ENCODE peak calls at places on chromosomes 2 and 18, in four cellular contexts. I, G, P and W are unnamed samples.

GRCh38 chr2:50952596-50952995 is 79.3 kb downstream of the NRXN1 start:
- DNase-seq in P (no peak), G (no peak), I (no peak), W (no peak)

GRCh38 chr2:98474979-98475632 is 30.4 kb downstream of the INPP4A start:
- DNase-seq in P (no peak), G (no peak), I (no peak), W (no peak)

GRCh38 chr2:31581124-31581795 is 522 bp upstream of the SRD5A2 start:
- DNase-seq in I (no peak), P (no peak), G (no peak), W (no peak)

GRCh38 chr18:76824136-76824676 is 1.8 kb downstream of the ZNF236 start:
- DNase-seq in I (no peak), G (no peak), P (no peak), W (no peak)

GRCh38 chr2:169716229-169716886 is 17.3 kb upstream of the KLHL23 start:
- DNase-seq in G (no peak), I (peak), P (peak), W (peak)

GRCh38 chr2:191231995-191232394 is 13.2 kb upstream of the MYO1B start:
- DNase-seq in P (peak), G (no peak), I (no peak), W (no peak)

GRCh38 chr2:194545978-194546377 is 1111.0 kb upstream of the SLC39A10 start:
- DNase-seq in G (peak), I (no peak), P (no peak), W (no peak)

GRCh38 chr2:147223553-147223952 is 621.3 kb upstream of the ACVR2A start:
- DNase-seq in I (no peak), G (no peak), P (no peak), W (no peak)

GRCh38 chr18:75441921-75442320 is 14.4 kb upstream of the SMIM21 start:
- DNase-seq in I (no peak), P (no peak), G (no peak), W (no peak)

GRCh38 chr2:98348066-98348561 is 1.9 kb downstream of the CNGA3 start:
- DNase-seq in I (peak), P (no peak), G (no peak), W (peak)

GRCh38 chr2:140718999-140719398 is 1411.8 kb downstream of the LRP1B start:
- DNase-seq in I (no peak), P (no peak), G (no peak), W (no peak)

GRCh38 chr2:234395801-234396478 is 100.9 kb downstream of the ARL4C start:
- DNase-seq in G (no peak), P (no peak), I (peak), W (no peak)

GRCh38 chr2:198114064-198114463 is 309.7 kb downstream of the PLCL1 start:
- DNase-seq in P (no peak), G (no peak), I (peak), W (no peak)

GRCh38 chr18:3605562-3606443 is 155.8 kb downstream of the TGIF1 start:
- DNase-seq in I (no peak), P (peak), G (no peak), W (peak)

GRCh38 chr2:11288431-11288830 is 56.0 kb downstream of the ROCK2 start:
- DNase-seq in I (no peak), P (no peak), G (no peak), W (no peak)

GRCh38 chr2:174606336-174606735 is 8.7 kb upstream of the WIPF1 start:
- DNase-seq in P (peak), I (peak), G (no peak), W (no peak)

GRCh38 chr2:29878898-29879297 is 42.5 kb downstream of the ALK start:
- DNase-seq in I (no peak), P (no peak), G (no peak), W (peak)

GRCh38 chr2:151907286-151907932 is 79.2 kb upstream of the ARL5A start:
- DNase-seq in G (no peak), I (no peak), P (no peak), W (no peak)

GRCh38 chr18:62339106-62339988 is 14.2 kb downstream of the TNFRSF11A start:
- DNase-seq in I (no peak), P (peak), G (no peak), W (peak)

GRCh38 chr18:35479911-35480586 is 17.7 kb downstream of the INO80C start:
- DNase-seq in P (no peak), G (no peak), I (no peak), W (peak)

GRCh38 chr2:25285265-25286024 is 56.3 kb downstream of the DNMT3A start:
- DNase-seq in G (no peak), I (no peak), P (no peak), W (no peak)

GRCh38 chr2:68319397-68320117 is at the start of gene CNRIP1:
- DNase-seq in P (peak), I (peak), G (no peak), W (no peak)

GRCh38 chr2:130834923-130835765 is 1.6 kb upstream of the ARHGEF4 start:
- DNase-seq in I (no peak), G (no peak), P (no peak), W (no peak)

GRCh38 chr2:222959358-222959757 is 92.6 kb upstream of the KCNE4 start:
- DNase-seq in P (peak), I (no peak), G (peak), W (no peak)

GRCh38 chr18:63043516-63043915 is 276.1 kb downstream of the BCL2 start:
- DNase-seq in P (peak), G (no peak), I (no peak), W (no peak)

GRCh38 chr2:71687412-71687811 is 234.1 kb downstream of the DYSF start:
- DNase-seq in I (no peak), P (no peak), G (no peak), W (no peak)

GRCh38 chr18:23137788-23138216 is 2.5 kb downstream of the CABLES1 start:
- DNase-seq in G (no peak), I (no peak), P (no peak), W (peak)

GRCh38 chr2:170886391-170886790 is 42.7 kb upstream of the GORASP2 start:
- DNase-seq in G (no peak), P (peak), I (no peak), W (no peak)

GRCh38 chr2:86037141-86037794 is 68.4 kb downstream of the POLR1A start:
- DNase-seq in I (no peak), G (no peak), P (peak), W (no peak)

GRCh38 chr2:190406805-190407204 is 1.4 kb upstream of the MFSD6 start:
- DNase-seq in G (no peak), P (no peak), I (no peak), W (no peak)

GRCh38 chr2:225573603-225574002 is 174.1 kb downstream of the NYAP2 start:
- DNase-seq in P (no peak), I (no peak), G (no peak), W (no peak)

GRCh38 chr2:207163815-207164747 is 1.7 kb downstream of the KLF7 start:
- DNase-seq in I (no peak), G (peak), P (peak), W (peak)

GRCh38 chr2:68565858-68566257 is 77.5 kb upstream of the PROKR1 start:
- DNase-seq in G (peak), P (peak), I (no peak), W (no peak)

GRCh38 chr18:59881728-59882685 is 17.8 kb upstream of the PMAIP1 start:
- DNase-seq in I (no peak), G (peak), P (peak), W (peak)

DNA sequence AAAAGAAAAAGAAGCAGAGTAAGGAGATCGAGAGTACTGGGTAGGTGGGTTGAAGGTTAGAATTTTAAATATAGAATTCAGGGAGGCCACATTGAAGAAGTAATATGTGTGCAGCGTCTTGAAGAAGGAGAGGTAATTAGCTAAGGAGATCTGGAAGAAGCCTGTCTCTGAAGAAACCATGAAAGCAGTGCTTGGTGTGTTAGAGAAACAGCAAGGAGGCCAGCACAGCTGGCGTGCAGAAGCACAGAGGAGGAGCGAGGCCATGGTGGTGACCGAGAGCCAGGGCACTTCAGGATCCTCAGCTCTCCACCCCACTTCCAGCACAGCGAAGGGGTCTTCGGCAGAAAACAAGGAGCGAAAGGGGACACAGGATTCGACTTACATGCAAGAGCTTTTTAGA is 305.8 kb downstream of the STK39 start:
- DNase-seq in P (no peak), I (no peak), G (no peak), W (no peak)
- H3K4me3 ChIP-seq in P (no peak), I (no peak), G (no peak), W (no peak)

DNA sequence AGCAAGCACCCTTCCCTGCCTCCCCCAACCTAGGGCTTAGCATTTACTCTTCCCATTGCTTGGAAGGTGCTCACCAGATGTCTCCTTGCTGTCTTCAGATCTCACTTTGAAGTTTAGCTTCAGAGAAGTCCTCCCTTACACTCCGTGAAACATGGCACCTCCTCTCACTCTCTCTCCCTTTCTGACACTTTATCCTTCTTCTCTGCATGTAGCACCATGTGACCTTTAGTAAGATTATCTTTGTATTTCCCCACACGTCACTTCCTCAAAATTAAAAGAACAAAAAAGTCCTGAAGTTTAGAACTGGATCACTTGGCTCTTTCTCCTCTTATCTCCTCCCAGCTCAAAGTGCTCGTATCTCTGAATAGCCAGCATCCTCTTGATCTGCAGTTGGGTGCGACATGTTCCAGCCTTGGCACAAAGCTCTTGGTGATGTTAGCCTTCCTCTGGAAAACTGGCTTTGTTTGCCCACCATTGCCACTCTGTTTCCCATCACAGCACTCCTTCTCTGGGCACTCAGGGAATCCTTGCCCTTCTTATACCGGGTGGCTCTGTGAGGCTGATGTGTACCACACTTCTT is 40.6 kb upstream of the EPAS1 start:
- DNase-seq in I (no peak), P (no peak), G (no peak), W (no peak)
- H3K4me3 ChIP-seq in I (no peak), P (no peak), G (no peak), W (no peak)

DNA sequence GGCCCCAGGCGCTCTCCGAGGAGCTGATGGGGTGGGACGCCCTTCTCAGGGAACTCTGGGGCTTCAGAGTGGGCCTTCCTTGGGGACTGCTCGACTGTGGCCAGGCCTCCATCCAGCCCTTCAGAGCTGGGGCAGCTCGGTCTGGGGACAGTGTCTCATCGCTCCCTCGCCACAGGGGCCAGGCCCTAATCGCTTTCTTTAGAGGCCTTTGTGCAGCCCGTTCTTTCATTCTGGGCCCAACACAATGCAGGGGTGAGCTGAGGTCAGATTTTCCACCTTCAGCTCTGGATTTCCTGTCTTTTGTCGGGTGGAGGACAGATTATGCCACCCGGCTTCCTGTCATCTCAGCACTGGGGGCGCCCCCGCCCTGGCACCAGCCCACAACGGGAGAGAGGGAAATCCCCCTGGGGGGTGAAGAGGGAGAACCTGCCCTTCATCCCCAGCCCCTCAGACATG is 25.2 kb downstream of the MYCN start:
- DNase-seq in I (no peak), G (no peak), P (no peak), W (no peak)
- H3K4me3 ChIP-seq in I (no peak), G (no peak), P (no peak), W (no peak)

DNA sequence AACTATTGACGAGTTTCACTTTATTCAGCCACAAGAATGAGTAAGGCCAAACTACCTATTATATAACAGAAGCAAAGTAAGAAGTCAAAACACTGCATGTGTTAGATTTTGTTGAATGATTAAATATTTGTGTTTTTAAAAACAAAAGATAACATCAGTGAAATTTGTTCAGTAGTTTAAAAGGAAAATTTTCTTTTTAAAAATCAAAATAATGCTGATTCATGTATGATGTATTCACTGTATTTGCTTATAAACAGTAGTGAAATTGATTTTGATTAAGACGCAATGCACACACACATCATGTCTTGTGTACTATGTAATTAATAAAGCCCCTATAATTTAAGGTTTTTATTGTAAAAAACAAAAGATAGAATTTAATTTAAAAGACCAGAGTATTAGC is 73.6 kb upstream of the PSMD14 start:
- DNase-seq in G (no peak), I (no peak), P (no peak), W (no peak)
- H3K4me3 ChIP-seq in G (no peak), I (no peak), P (no peak), W (no peak)

GRCh38 chr2:109494842-109495241 is 118.9 kb downstream of the SEPTIN10 start:
- DNase-seq in P (no peak), G (no peak), I (no peak), W (peak)

GRCh38 chr2:109497447-109497846 is 116.3 kb downstream of the SEPTIN10 start:
- DNase-seq in I (no peak), P (peak), G (no peak), W (no peak)

GRCh38 chr2:109489296-109489695 is 124.5 kb downstream of the SEPTIN10 start:
- DNase-seq in P (no peak), I (no peak), G (no peak), W (no peak)

GRCh38 chr2:109494351-109494750 is 119.4 kb downstream of the SEPTIN10 start:
- DNase-seq in I (no peak), P (no peak), G (no peak), W (peak)

DNA sequence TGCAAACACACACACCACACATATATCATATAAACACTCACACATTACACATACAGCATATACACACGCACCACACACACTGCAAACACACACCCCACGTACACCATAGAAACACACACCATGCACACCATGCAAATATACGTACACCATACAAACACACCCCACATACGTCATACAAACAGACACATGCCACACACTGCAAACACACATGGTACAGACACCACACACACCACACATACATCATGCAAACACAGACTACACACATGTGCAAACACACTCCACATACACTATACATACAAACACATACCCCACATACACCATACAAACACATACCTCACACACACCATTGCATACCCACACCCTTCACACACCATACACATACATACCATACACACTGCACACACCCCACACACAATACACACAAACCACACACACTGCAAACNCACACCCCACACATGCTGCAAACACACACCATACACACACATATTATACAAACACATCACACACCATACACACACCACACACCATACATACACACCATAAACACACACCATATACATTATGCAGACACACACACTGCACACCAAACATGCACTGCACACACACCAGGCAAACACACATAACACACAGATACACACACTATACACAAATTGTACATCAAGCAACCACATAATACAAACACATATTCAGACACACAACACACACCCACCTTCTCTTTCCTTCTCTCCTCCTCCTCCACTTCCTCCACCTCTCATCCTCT is 120.4 kb downstream of the SEPTIN10 start:
- DNase-seq in G (no peak), I (no peak), P (no peak), W (no peak)
- H3K4me3 ChIP-seq in G (no peak), I (no peak), P (no peak), W (no peak)

DNA sequence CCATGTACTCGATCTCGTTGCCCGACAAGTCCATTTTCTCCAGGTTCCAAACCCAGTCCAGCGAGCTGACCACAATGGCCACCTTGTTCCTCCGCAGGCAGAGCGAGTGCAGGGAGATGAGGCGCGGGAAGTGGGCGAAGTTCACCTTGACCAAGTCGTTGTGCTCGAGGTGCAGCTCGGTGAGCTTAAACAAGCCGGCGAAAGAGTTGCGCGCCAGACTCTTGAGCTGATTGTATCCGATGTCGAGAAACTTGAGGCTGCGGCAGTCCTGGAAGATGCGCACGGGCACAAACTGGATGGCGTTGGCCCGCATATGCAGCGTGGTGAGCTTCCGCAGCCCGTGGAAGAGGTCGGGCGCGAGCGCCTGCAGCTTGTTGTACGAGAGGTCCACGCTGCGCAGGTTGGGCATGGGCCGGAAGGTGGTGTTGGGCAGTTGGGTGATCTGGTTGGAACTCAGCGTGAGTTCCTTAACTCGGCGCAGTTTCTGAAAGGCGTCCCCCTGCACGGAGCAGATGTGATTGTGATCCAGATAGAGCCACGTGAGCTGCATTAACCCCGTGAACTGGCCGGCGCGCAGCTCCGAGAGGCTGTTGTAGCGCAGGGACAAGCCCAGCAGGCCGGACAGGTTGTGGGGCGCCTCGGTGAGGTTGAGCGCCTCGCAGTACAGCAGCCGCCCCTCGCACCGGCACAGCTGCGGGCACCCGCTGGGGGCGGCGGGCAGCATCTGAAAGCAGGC is 1.4 kb downstream of the LRRTM1 start:
- DNase-seq in G (no peak), P (no peak), I (peak), W (no peak)
- H3K4me3 ChIP-seq in G (no peak), P (no peak), I (peak), W (no peak)